ENCODE peak calls at places on chromosomes 13 and 19, in nine cellular contexts. Q, G, L, B, E, K, U, V and X are unnamed samples.

GRCh38 chr19:35596366-35596999 is 10.5 kb downstream of the PMIS2 start:
- DNase-seq in Q (no peak), G (no peak), L (no peak), B (no peak), E (no peak), K (no peak), U (no peak), V (no peak), X (peak)

GRCh38 chr19:40603719-40604646 is 2.8 kb downstream of the LTBP4 start:
- DNase-seq in Q (peak), G (peak), L (peak), B (peak), E (peak), K (peak), U (peak), V (peak), X (peak)

GRCh38 chr13:63124863-63125262 is 1709.2 kb upstream of the PCDH20 start:
- DNase-seq in Q (no peak), G (no peak), L (no peak), B (peak), E (no peak), K (peak), U (no peak), V (peak), X (peak)

GRCh38 chr19:47726467-47726866 is 13.2 kb downstream of the EHD2 start:
- DNase-seq in Q (no peak), G (no peak), L (no peak), B (no peak), E (peak), K (peak), U (no peak), V (no peak), X (peak)

GRCh38 chr19:19506592-19506991 is 8.8 kb downstream of the TSSK6 start:
- DNase-seq in Q (no peak), G (no peak), L (peak), B (no peak), E (no peak), K (no peak), U (no peak), V (no peak), X (no peak)

GRCh38 chr19:49878744-49879070 is 1.2 kb downstream of the TBC1D17 start:
- DNase-seq in Q (no peak), G (no peak), L (no peak), B (no peak), E (no peak), K (no peak), U (no peak), V (no peak), X (no peak)

GRCh38 chr19:50667177-50667758 is 18.0 kb downstream of the C19orf81 start:
- DNase-seq in Q (no peak), G (no peak), L (no peak), B (no peak), E (no peak), K (no peak), U (no peak), V (no peak), X (no peak)

GRCh38 chr13:46654956-46655726 is 102.2 kb downstream of the LRCH1 start:
- DNase-seq in Q (no peak), G (no peak), L (no peak), B (no peak), E (no peak), K (peak), U (no peak), V (no peak), X (peak)

GRCh38 chr13:113742000-113742441 is 17.0 kb upstream of the TMEM255B start:
- DNase-seq in Q (no peak), G (no peak), L (no peak), B (peak), E (peak), K (peak), U (no peak), V (peak), X (peak)

GRCh38 chr13:113785051-113786010 is 26.3 kb downstream of the TMEM255B start:
- DNase-seq in Q (peak), G (peak), L (no peak), B (peak), E (no peak), K (peak), U (no peak), V (no peak), X (peak)

GRCh38 chr19:1837625-1838105 is 10.6 kb downstream of the REXO1 start:
- DNase-seq in Q (no peak), G (no peak), L (no peak), B (no peak), E (no peak), K (no peak), U (no peak), V (peak), X (peak)

GRCh38 chr13:49683489-49683888 is 7.8 kb downstream of the EBPL start:
- DNase-seq in Q (no peak), G (no peak), L (no peak), B (no peak), E (no peak), K (no peak), U (no peak), V (no peak), X (no peak)

GRCh38 chr19:18603255-18603957 is 3.2 kb downstream of the CRLF1 start:
- DNase-seq in Q (no peak), G (no peak), L (no peak), B (no peak), E (no peak), K (no peak), U (no peak), V (no peak), X (peak)

GRCh38 chr19:12664406-12665280 is 1.9 kb downstream of the MAN2B1 start:
- DNase-seq in Q (no peak), G (no peak), L (no peak), B (no peak), E (no peak), K (no peak), U (no peak), V (no peak), X (peak)

GRCh38 chr13:69633044-69633443 is 474.6 kb upstream of the ATXN8OS start:
- DNase-seq in Q (no peak), G (no peak), L (no peak), B (no peak), E (no peak), K (no peak), U (no peak), V (no peak), X (no peak)

GRCh38 chr13:22375151-22375550 is 704.3 kb downstream of the FGF9 start:
- DNase-seq in Q (no peak), G (no peak), L (no peak), B (no peak), E (no peak), K (no peak), U (no peak), V (no peak), X (no peak)

GRCh38 chr13:28609936-28610335 is 49.0 kb upstream of the POMP start:
- DNase-seq in Q (peak), G (no peak), L (no peak), B (no peak), E (no peak), K (peak), U (no peak), V (no peak), X (peak)

GRCh38 chr13:27636624-27637288 is 15.1 kb downstream of the POLR1D start:
- DNase-seq in Q (no peak), G (no peak), L (no peak), B (no peak), E (no peak), K (peak), U (no peak), V (no peak), X (no peak)

GRCh38 chr19:38032951-38033350 is 125.9 kb downstream of the SIPA1L3 start:
- DNase-seq in Q (no peak), G (no peak), L (no peak), B (no peak), E (no peak), K (peak), U (no peak), V (no peak), X (peak)

GRCh38 chr13:48275507-48275906 is 28.0 kb upstream of the RB1 start:
- DNase-seq in Q (no peak), G (no peak), L (no peak), B (no peak), E (no peak), K (no peak), U (no peak), V (no peak), X (peak)

GRCh38 chr13:94679614-94680013 is 32.7 kb downstream of the SOX21 start:
- DNase-seq in Q (no peak), G (no peak), L (no peak), B (peak), E (no peak), K (no peak), U (no peak), V (no peak), X (no peak)

GRCh38 chr19:30255783-30256509 is 116.2 kb upstream of the ZNF536 start:
- DNase-seq in Q (no peak), G (no peak), L (no peak), B (no peak), E (no peak), K (no peak), U (no peak), V (no peak), X (no peak)

GRCh38 chr19:22832031-22832762 is at the start of gene ZNF723:
- DNase-seq in Q (no peak), G (no peak), L (peak), B (no peak), E (no peak), K (no peak), U (no peak), V (no peak), X (no peak)

GRCh38 chr13:40484981-40485380 is 181.5 kb downstream of the FOXO1 start:
- DNase-seq in Q (no peak), G (no peak), L (no peak), B (peak), E (no peak), K (no peak), U (no peak), V (no peak), X (no peak)

GRCh38 chr19:38145627-38146026 is 78.4 kb downstream of the DPF1 start:
- DNase-seq in Q (no peak), G (no peak), L (no peak), B (peak), E (peak), K (peak), U (no peak), V (no peak), X (peak)

GRCh38 chr19:48539503-48540096 is 12.4 kb upstream of the SULT2B1 start:
- DNase-seq in Q (no peak), G (no peak), L (peak), B (peak), E (peak), K (peak), U (peak), V (peak), X (peak)

GRCh38 chr19:850221-850978 is 1.7 kb upstream of the ELANE start:
- DNase-seq in Q (no peak), G (no peak), L (no peak), B (peak), E (peak), K (peak), U (peak), V (peak), X (peak)

GRCh38 chr19:19528721-19529490 is at the start of gene YJEFN3:
- DNase-seq in Q (no peak), G (no peak), L (peak), B (no peak), E (no peak), K (no peak), U (no peak), V (no peak), X (no peak)

GRCh38 chr13:46598140-46598819 is 45.3 kb downstream of the LRCH1 start:
- DNase-seq in Q (no peak), G (no peak), L (no peak), B (no peak), E (no peak), K (no peak), U (no peak), V (no peak), X (no peak)

GRCh38 chr13:21703846-21704245 is 33.0 kb downstream of the FGF9 start:
- DNase-seq in Q (no peak), G (no peak), L (no peak), B (peak), E (no peak), K (no peak), U (no peak), V (no peak), X (no peak)

GRCh38 chr19:53172892-53173291 is 14.0 kb upstream of the ZNF347 start:
- DNase-seq in Q (no peak), G (no peak), L (no peak), B (peak), E (no peak), K (peak), U (no peak), V (no peak), X (peak)

DNA sequence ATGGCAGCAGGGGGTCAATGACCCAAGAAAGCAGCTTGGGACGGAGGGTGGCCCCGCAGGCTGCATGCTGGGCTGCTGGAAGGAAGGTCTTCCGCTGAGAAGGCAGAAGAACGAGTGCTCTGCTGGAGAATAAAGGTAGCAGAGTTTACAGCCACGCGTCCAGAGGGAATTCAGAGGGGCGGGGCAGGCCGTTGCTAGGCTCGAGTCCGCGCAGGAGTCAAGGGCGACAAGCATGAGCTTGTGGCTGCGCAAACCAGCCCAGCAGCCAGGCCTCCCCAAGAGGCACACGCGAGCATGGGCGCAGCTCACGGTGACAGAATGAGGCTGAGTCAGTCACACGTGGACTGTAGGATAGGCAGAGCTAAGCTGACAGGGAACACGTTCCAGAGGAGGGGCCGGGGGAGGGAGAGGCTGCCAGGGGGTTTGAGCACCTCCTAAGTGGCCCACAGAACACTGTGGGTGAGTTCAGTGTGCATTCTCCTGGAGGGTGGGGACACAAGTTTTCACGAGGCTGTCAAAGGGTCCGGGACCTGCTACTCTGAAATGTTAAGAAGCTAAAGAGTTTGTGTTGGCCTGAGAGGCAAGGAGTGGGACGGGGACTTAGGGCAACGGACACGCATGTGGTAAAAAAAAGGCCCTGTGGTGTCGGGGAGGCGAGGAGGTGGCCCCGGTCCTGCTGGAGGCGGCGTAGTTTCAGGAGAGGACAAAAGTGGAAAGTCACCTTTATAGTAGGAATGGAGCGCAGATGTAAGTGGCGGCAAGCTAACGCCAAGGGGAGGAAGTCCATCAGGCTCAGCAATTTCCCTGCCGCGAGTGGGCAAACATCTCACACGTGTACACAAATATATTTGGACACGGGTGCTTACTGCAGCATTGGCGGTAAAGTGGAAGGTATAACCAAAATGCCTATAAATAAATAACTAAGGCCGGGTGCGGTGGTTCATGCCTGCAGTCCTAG is 17.7 kb downstream of the RFX2 start:
- DNase-seq in Q (no peak), G (peak), L (peak), B (peak), E (peak), K (peak), U (peak), V (peak), X (peak)
- H3K4me3 ChIP-seq in Q (peak), G (peak), L (peak), B (peak), E (no peak), K (peak), U (peak), V (peak), X (peak)

DNA sequence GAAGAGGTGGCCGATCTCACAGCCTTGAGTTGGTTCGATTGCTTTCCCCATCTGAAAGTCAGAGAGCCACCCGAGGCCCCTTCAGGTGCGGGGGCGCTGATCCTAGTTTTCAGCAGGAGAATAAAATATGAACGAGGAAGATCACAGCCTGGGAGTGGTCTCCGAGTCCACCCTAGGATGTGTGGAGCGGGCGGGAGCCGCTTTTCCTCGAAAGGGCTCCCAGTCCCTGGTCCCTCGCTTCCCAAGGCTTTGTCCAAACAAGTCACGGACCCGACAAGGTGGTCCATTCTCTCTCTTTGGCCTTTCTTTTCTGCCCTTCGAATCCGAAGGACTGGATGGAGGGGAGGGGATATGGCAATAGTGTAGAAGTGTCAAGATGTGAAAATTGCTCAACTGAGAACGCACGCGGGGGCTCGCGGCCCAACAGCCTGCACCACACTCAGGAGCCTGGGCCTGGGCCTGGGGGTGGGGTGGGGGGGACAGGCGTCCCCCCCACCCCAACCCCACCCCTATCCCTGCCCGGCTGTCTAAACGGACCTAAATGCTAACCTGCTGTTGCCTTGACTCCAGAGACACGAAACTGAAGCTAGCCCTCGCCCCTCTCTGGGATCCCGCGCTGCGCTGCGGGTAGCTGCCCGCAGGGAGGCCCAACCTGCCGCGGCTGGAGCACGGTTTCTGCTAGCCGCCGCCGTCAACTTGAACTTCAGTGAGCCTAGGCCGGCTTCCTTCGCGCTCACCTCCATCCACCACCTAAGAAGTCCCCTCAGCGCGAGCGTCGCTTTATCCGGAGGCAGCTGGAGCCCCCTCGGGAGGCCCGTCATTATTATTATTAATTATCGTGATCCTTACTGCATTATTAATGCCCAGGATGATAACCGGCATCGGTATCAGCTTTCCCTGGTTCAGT is 7.1 kb downstream of the ZIC2 start:
- DNase-seq in Q (no peak), G (no peak), L (no peak), B (no peak), E (no peak), K (no peak), U (no peak), V (no peak), X (no peak)
- TF ChIP-seq CTCF in Q (no peak), G (no peak), L (no peak), B (no peak), E (no peak), K (no peak), U (no peak), V (no peak), X (no peak)

GRCh38 chr19:10976200-10976892 is 15.5 kb downstream of the SMARCA4 start:
- DNase-seq in Q (no peak), G (no peak), L (no peak), B (no peak), E (peak), K (no peak), U (no peak), V (peak), X (no peak)

GRCh38 chr19:10968527-10969081 is 7.8 kb downstream of the SMARCA4 start:
- DNase-seq in Q (no peak), G (no peak), L (no peak), B (no peak), E (peak), K (no peak), U (no peak), V (no peak), X (no peak)

GRCh38 chr19:10975374-10976036 is 14.7 kb downstream of the SMARCA4 start:
- DNase-seq in Q (no peak), G (no peak), L (no peak), B (no peak), E (peak), K (peak), U (peak), V (peak), X (peak)

GRCh38 chr19:10966809-10967208 is 6.0 kb downstream of the SMARCA4 start:
- DNase-seq in Q (no peak), G (no peak), L (no peak), B (no peak), E (no peak), K (no peak), U (no peak), V (no peak), X (no peak)

DNA sequence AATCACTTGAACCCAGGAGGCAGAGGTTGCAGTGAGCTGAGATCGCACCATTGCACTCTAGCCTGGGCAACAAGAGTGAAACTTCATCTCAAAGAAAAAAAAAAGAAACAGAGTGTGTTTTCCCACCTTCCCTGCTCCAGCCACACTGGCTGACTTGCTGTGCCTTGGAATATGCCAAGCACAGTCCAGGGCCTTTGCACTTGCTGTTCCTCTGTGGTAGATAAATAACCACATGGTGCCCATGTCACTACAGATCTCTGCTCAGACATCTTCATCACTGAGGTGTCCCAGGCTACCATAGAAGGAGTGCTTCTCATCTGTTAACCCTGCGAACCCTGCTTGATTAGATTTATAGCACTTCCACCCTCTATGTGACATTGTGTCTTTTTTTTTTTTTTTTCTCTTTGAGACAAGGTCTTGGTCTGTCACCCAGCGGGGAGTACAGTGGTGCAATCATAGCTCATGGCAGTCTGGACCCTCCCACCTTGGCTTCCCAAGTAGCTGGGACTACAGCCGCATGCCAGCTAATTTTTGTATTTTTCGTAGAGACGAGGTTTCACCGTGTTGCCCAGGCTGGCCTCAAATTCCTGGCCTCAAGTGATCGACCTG is 10.4 kb downstream of the SMARCA4 start:
- DNase-seq in Q (no peak), G (no peak), L (no peak), B (no peak), E (no peak), K (no peak), U (no peak), V (no peak), X (no peak)
- H3K4me3 ChIP-seq in Q (no peak), G (no peak), L (no peak), B (no peak), E (no peak), K (no peak), U (no peak), V (no peak), X (no peak)

GRCh38 chr13:51259359-51259645 is 37.1 kb downstream of the FAM124A start:
- DNase-seq in Q (no peak), G (no peak), L (no peak), B (no peak), E (no peak), K (no peak), U (peak), V (no peak), X (no peak)

GRCh38 chr13:51258612-51259358 is 36.6 kb downstream of the FAM124A start:
- DNase-seq in Q (no peak), G (no peak), L (no peak), B (no peak), E (no peak), K (no peak), U (no peak), V (no peak), X (no peak)

GRCh38 chr13:51260154-51260553 is 38.0 kb downstream of the FAM124A start:
- DNase-seq in Q (no peak), G (no peak), L (no peak), B (no peak), E (no peak), K (no peak), U (peak), V (no peak), X (no peak)

GRCh38 chr13:51255556-51255955 is 33.4 kb downstream of the FAM124A start:
- DNase-seq in Q (no peak), G (no peak), L (no peak), B (no peak), E (no peak), K (no peak), U (no peak), V (no peak), X (no peak)

DNA sequence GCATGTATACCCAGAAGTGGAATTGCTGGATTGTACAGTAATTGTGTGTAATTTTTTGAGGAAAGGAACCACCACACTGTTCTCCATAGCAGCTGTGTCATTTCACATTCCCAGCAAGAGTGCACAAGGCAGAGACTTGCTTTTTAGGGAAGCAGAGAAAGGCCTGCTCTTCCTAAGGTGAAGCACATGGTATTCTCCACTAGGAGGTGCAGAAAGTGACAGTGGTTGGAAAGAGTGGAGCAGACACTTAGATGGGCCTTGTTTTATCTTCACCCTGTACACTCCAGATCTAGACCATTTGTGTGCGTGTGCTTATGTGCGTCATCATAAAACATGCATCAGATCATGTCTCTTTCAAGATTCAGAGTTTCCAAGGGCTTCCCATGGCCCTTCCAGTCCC is 35.0 kb downstream of the FAM124A start:
- DNase-seq in Q (no peak), G (no peak), L (no peak), B (no peak), E (no peak), K (no peak), U (no peak), V (no peak), X (no peak)
- TF ChIP-seq CTCF in Q (no peak), G (peak), L (no peak), B (no peak), E (no peak), K (no peak), U (no peak), V (no peak), X (peak)